ENCODE peak calls at places on chromosomes 1 and 21, in seven cellular contexts. One of them, this sample, is unnamed.
A peak's percentile ranks its signal among the peaks of the same experiment; 100 is the strongest.

GRCh38 chr1:147620543-147620942 is 49.8 kb downstream of the ACP6 start:
- DNase-seq in brain microvascular endothelial cell: no peak
- DNase-seq in psoas muscle: no peak
- DNase-seq in right lobe of liver: no peak
- DNase-seq in small intestine: no peak
- DNase-seq in A673: no peak
- DNase-seq in prostate gland: no peak
- DNase-seq in this sample: no peak

GRCh38 chr1:1627261-1627841 is 4.6 kb upstream of the MMP23B start:
- DNase-seq in small intestine: peak; percentile 80
- DNase-seq in right lobe of liver: peak; percentile 56
- DNase-seq in A673: no peak
- DNase-seq in brain microvascular endothelial cell: no peak
- DNase-seq in prostate gland: no peak
- DNase-seq in psoas muscle: peak; percentile 48
- DNase-seq in this sample: no peak

GRCh38 chr1:1013922-1014617 is 773 bp downstream of the ISG15 start:
- DNase-seq in brain microvascular endothelial cell: no peak
- DNase-seq in prostate gland: no peak
- DNase-seq in A673: peak; percentile 82
- DNase-seq in small intestine: no peak
- DNase-seq in psoas muscle: peak; percentile 60
- DNase-seq in right lobe of liver: no peak
- DNase-seq in this sample: no peak

GRCh38 chr1:178918955-178919354 is 48.1 kb upstream of the ANGPTL1 start:
- DNase-seq in small intestine: no peak
- DNase-seq in brain microvascular endothelial cell: no peak
- DNase-seq in prostate gland: no peak
- DNase-seq in psoas muscle: no peak
- DNase-seq in A673: no peak
- DNase-seq in right lobe of liver: no peak
- DNase-seq in this sample: no peak

GRCh38 chr1:210072129-210072528 is 134.1 kb downstream of the SYT14 start:
- DNase-seq in psoas muscle: no peak
- DNase-seq in prostate gland: no peak
- DNase-seq in A673: peak; percentile 53
- DNase-seq in brain microvascular endothelial cell: no peak
- DNase-seq in small intestine: no peak
- DNase-seq in right lobe of liver: no peak
- DNase-seq in this sample: no peak

GRCh38 chr1:221822591-221822990 is 80.7 kb upstream of the DUSP10 start:
- DNase-seq in psoas muscle: no peak
- DNase-seq in small intestine: no peak
- DNase-seq in right lobe of liver: no peak
- DNase-seq in prostate gland: no peak
- DNase-seq in brain microvascular endothelial cell: no peak
- DNase-seq in A673: no peak
- DNase-seq in this sample: no peak

GRCh38 chr1:91684599-91685196 is 184.0 kb downstream of the CDC7 start:
- DNase-seq in right lobe of liver: no peak
- DNase-seq in small intestine: no peak
- DNase-seq in A673: peak; percentile 44
- DNase-seq in brain microvascular endothelial cell: no peak
- DNase-seq in psoas muscle: no peak
- DNase-seq in prostate gland: no peak
- DNase-seq in this sample: no peak

GRCh38 chr21:45316871-45317400 is 29.2 kb upstream of the POFUT2 start:
- DNase-seq in right lobe of liver: peak; percentile 36
- DNase-seq in brain microvascular endothelial cell: no peak
- DNase-seq in A673: no peak
- DNase-seq in small intestine: no peak
- DNase-seq in prostate gland: no peak
- DNase-seq in psoas muscle: peak; percentile 26
- DNase-seq in this sample: no peak

GRCh38 chr1:175132456-175132855 is 60.1 kb downstream of the KIAA0040 start:
- DNase-seq in small intestine: no peak
- DNase-seq in A673: no peak
- DNase-seq in prostate gland: no peak
- DNase-seq in right lobe of liver: no peak
- DNase-seq in brain microvascular endothelial cell: no peak
- DNase-seq in psoas muscle: no peak
- DNase-seq in this sample: no peak

GRCh38 chr1:10637833-10638558 is 158.4 kb downstream of the CASZ1 start:
- DNase-seq in right lobe of liver: no peak
- DNase-seq in A673: no peak
- DNase-seq in small intestine: no peak
- DNase-seq in prostate gland: no peak
- DNase-seq in brain microvascular endothelial cell: no peak
- DNase-seq in psoas muscle: no peak
- DNase-seq in this sample: no peak

GRCh38 chr21:33478858-33479678 is 706 bp downstream of the TMEM50B start:
- DNase-seq in prostate gland: peak; percentile 12
- DNase-seq in brain microvascular endothelial cell: no peak
- DNase-seq in right lobe of liver: peak; percentile 69
- DNase-seq in A673: peak; percentile 47
- DNase-seq in psoas muscle: peak; percentile 70
- DNase-seq in small intestine: peak; percentile 47
- DNase-seq in this sample: no peak

GRCh38 chr1:225735252-225736149 is 42.1 kb upstream of the SRP9 start:
- DNase-seq in small intestine: peak; percentile 28
- DNase-seq in psoas muscle: peak; percentile 85
- DNase-seq in A673: peak; percentile 64
- DNase-seq in right lobe of liver: peak; percentile 62
- DNase-seq in prostate gland: peak; percentile 70
- DNase-seq in brain microvascular endothelial cell: peak; percentile 95
- DNase-seq in this sample: peak; percentile 82

GRCh38 chr1:32917521-32917920 is 16.3 kb upstream of the TMEM54 start:
- DNase-seq in prostate gland: no peak
- DNase-seq in brain microvascular endothelial cell: no peak
- DNase-seq in right lobe of liver: no peak
- DNase-seq in small intestine: no peak
- DNase-seq in A673: no peak
- DNase-seq in psoas muscle: no peak
- DNase-seq in this sample: no peak

GRCh38 chr1:232891656-232892317 is 58.6 kb upstream of the NTPCR start:
- DNase-seq in A673: no peak
- DNase-seq in small intestine: no peak
- DNase-seq in brain microvascular endothelial cell: no peak
- DNase-seq in prostate gland: no peak
- DNase-seq in right lobe of liver: no peak
- DNase-seq in psoas muscle: no peak
- DNase-seq in this sample: no peak

GRCh38 chr1:110630770-110631663 is 24.9 kb upstream of the KCNA2 start:
- DNase-seq in prostate gland: peak; percentile 66
- DNase-seq in brain microvascular endothelial cell: peak; percentile 34
- DNase-seq in small intestine: peak; percentile 79
- DNase-seq in A673: peak; percentile 85
- DNase-seq in psoas muscle: peak; percentile 82
- DNase-seq in right lobe of liver: peak; percentile 77
- DNase-seq in this sample: peak; percentile 60

GRCh38 chr1:38028671-38029070 is 16.1 kb downstream of the UTP11 start:
- DNase-seq in small intestine: no peak
- DNase-seq in A673: no peak
- DNase-seq in prostate gland: no peak
- DNase-seq in psoas muscle: no peak
- DNase-seq in right lobe of liver: no peak
- DNase-seq in brain microvascular endothelial cell: no peak
- DNase-seq in this sample: no peak

GRCh38 chr1:101284021-101284420 is 47.2 kb downstream of the S1PR1 start:
- DNase-seq in prostate gland: no peak
- DNase-seq in A673: no peak
- DNase-seq in brain microvascular endothelial cell: no peak
- DNase-seq in right lobe of liver: no peak
- DNase-seq in small intestine: no peak
- DNase-seq in psoas muscle: no peak
- DNase-seq in this sample: no peak

GRCh38 chr1:11458811-11459275 is 20.1 kb upstream of the DISP3 start:
- DNase-seq in A673: no peak
- DNase-seq in brain microvascular endothelial cell: no peak
- DNase-seq in small intestine: no peak
- DNase-seq in right lobe of liver: no peak
- DNase-seq in prostate gland: peak; percentile 23
- DNase-seq in psoas muscle: no peak
- DNase-seq in this sample: no peak

GRCh38 chr1:55064071-55064581 is 24.8 kb downstream of the PCSK9 start:
- DNase-seq in right lobe of liver: no peak
- DNase-seq in brain microvascular endothelial cell: no peak
- DNase-seq in A673: no peak
- DNase-seq in small intestine: no peak
- DNase-seq in psoas muscle: no peak
- DNase-seq in prostate gland: peak; percentile 57
- DNase-seq in this sample: no peak

GRCh38 chr21:34865922-34866271 is 183.2 kb downstream of the RUNX1 start:
- DNase-seq in small intestine: no peak
- DNase-seq in A673: no peak
- DNase-seq in prostate gland: no peak
- DNase-seq in right lobe of liver: no peak
- DNase-seq in brain microvascular endothelial cell: no peak
- DNase-seq in psoas muscle: no peak
- DNase-seq in this sample: no peak

GRCh38 chr1:212182585-212182984 is 102.6 kb upstream of the PPP2R5A start:
- DNase-seq in right lobe of liver: no peak
- DNase-seq in A673: no peak
- DNase-seq in small intestine: no peak
- DNase-seq in psoas muscle: no peak
- DNase-seq in prostate gland: no peak
- DNase-seq in brain microvascular endothelial cell: no peak
- DNase-seq in this sample: no peak

GRCh38 chr1:66416295-66416694 is 117.7 kb upstream of the SGIP1 start:
- DNase-seq in A673: no peak
- DNase-seq in small intestine: no peak
- DNase-seq in psoas muscle: no peak
- DNase-seq in prostate gland: no peak
- DNase-seq in right lobe of liver: no peak
- DNase-seq in brain microvascular endothelial cell: no peak
- DNase-seq in this sample: no peak

GRCh38 chr1:178461104-178461503 is 35.7 kb downstream of the CLEC20A start:
- DNase-seq in brain microvascular endothelial cell: no peak
- DNase-seq in psoas muscle: no peak
- DNase-seq in A673: peak; percentile 14
- DNase-seq in right lobe of liver: no peak
- DNase-seq in small intestine: no peak
- DNase-seq in prostate gland: no peak
- DNase-seq in this sample: no peak

GRCh38 chr1:20558180-20558579 is 5.8 kb downstream of the FAM43B start:
- DNase-seq in psoas muscle: no peak
- DNase-seq in prostate gland: no peak
- DNase-seq in right lobe of liver: no peak
- DNase-seq in small intestine: no peak
- DNase-seq in brain microvascular endothelial cell: no peak
- DNase-seq in A673: no peak
- DNase-seq in this sample: no peak

GRCh38 chr1:180270767-180271639 is 40.9 kb downstream of the LHX4 start:
- DNase-seq in small intestine: peak; percentile 88
- DNase-seq in A673: no peak
- DNase-seq in brain microvascular endothelial cell: peak; percentile 69
- DNase-seq in right lobe of liver: peak; percentile 81
- DNase-seq in psoas muscle: no peak
- DNase-seq in prostate gland: no peak
- DNase-seq in this sample: no peak

DNA sequence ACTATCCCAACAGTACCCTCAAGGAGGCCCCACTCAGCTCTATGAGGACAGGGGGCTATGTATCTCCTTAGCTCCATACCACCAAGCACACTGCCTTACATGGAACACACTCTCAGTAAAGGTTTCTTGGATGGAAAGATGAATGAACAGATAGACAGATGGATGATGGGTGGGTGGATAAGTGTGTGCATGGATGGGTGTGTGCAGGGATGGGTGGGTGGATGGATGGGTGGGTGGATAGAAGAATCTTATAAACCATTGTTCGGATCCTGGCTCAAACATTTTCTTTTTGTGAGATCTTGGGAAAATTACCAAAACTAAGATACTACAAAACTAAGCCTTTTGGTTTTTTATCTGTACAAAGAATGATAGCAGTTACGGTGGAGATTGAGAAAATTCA is 111.0 kb upstream of the NFIA start:
- DNase-seq in right lobe of liver: no peak
- DNase-seq in brain microvascular endothelial cell: no peak
- DNase-seq in psoas muscle: no peak
- DNase-seq in small intestine: no peak
- DNase-seq in prostate gland: no peak
- DNase-seq in A673: no peak
- DNase-seq in this sample: no peak
- H3K27ac ChIP-seq in right lobe of liver: no peak overlapping the region
- H3K27ac ChIP-seq in brain microvascular endothelial cell: no peak overlapping the region
- H3K27ac ChIP-seq in psoas muscle: no peak overlapping the region
- H3K27ac ChIP-seq in small intestine: no peak overlapping the region
- H3K27ac ChIP-seq in prostate gland: no peak overlapping the region
- H3K27ac ChIP-seq in A673: no peak overlapping the region
- H3K27ac ChIP-seq in this sample: peak overlapping the region; percentile 52

GRCh38 chr1:240998024-240998423 is 359.0 kb downstream of the RGS7 start:
- DNase-seq in prostate gland: no peak
- DNase-seq in right lobe of liver: no peak
- DNase-seq in small intestine: no peak
- DNase-seq in psoas muscle: no peak
- DNase-seq in A673: no peak
- DNase-seq in brain microvascular endothelial cell: peak; percentile 19
- DNase-seq in this sample: no peak
- H3K27ac ChIP-seq in prostate gland: no peak overlapping the region
- H3K27ac ChIP-seq in right lobe of liver: no peak overlapping the region
- H3K27ac ChIP-seq in small intestine: no peak overlapping the region
- H3K27ac ChIP-seq in psoas muscle: no peak overlapping the region
- H3K27ac ChIP-seq in A673: no peak overlapping the region
- H3K27ac ChIP-seq in brain microvascular endothelial cell: peak overlapping the region; percentile 10
- H3K27ac ChIP-seq in this sample: no peak overlapping the region

DNA sequence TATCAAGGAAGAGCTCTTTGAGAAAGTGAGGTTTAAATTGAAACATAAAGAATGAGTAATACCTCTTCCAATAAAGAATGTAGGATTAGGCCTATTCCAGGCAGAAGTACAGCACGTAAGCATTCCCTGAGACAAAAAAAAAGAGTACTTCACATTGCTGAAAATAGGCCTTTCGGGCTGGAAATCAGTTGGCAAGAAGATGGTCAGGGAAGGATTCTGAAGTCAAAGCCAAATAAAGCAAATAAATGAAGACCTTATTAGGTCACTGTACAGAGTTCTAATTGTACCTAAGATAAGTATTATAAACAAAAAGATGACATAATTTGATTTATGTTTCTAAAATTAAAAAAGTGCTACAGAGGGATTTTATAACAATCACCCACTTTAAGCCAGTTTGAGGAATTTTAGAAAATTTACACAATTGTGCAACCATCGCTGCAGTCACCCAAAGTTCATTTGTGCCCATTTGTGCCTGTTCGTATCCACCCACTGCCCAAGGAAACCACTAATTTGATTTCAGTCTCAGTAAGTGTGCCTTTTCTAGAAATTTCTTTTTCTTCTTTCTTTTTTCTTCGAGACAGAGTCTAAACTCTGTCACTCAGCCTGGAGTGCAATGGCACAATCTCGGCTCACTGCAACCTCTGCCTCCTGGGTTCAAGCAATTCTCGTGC is 58.6 kb downstream of the FMO4 start:
- DNase-seq in small intestine: no peak
- DNase-seq in brain microvascular endothelial cell: no peak
- DNase-seq in psoas muscle: no peak
- DNase-seq in A673: no peak
- DNase-seq in prostate gland: no peak
- DNase-seq in right lobe of liver: no peak
- DNase-seq in this sample: no peak
- H3K27ac ChIP-seq in small intestine: no peak overlapping the region
- H3K27ac ChIP-seq in brain microvascular endothelial cell: no peak overlapping the region
- H3K27ac ChIP-seq in psoas muscle: no peak overlapping the region
- H3K27ac ChIP-seq in A673: no peak overlapping the region
- H3K27ac ChIP-seq in prostate gland: no peak overlapping the region
- H3K27ac ChIP-seq in right lobe of liver: no peak overlapping the region
- H3K27ac ChIP-seq in this sample: peak overlapping the region; percentile 76

GRCh38 chr1:9238550-9238949 is 4.0 kb downstream of the H6PD start:
- DNase-seq in right lobe of liver: no peak
- DNase-seq in small intestine: peak; percentile 39
- DNase-seq in prostate gland: no peak
- DNase-seq in psoas muscle: no peak
- DNase-seq in A673: no peak
- DNase-seq in brain microvascular endothelial cell: peak; percentile 19
- DNase-seq in this sample: no peak
- H3K27ac ChIP-seq in right lobe of liver: peak overlapping the region; percentile 96
- H3K27ac ChIP-seq in small intestine: peak overlapping the region; percentile 75
- H3K27ac ChIP-seq in prostate gland: peak overlapping the region; percentile 92
- H3K27ac ChIP-seq in psoas muscle: peak overlapping the region; percentile 90
- H3K27ac ChIP-seq in A673: no peak overlapping the region
- H3K27ac ChIP-seq in brain microvascular endothelial cell: peak overlapping the region; percentile 21
- H3K27ac ChIP-seq in this sample: peak overlapping the region; percentile 76

This sample was measured in tibial artery.